ENCODE peak calls at places on chromosome 13, in nine cellular contexts. X is Caco-2; H is CD8-positive, alpha-beta T cell; S is bronchial epithelial cell; Z is endodermal cell; I is IMR-90; R is brain microvascular endothelial cell; N is fibroblast of mammary gland; D is sigmoid colon. Y is an unnamed sample.

GRCh38 chr13:87058786-87059329 is 612.3 kb upstream of the SLITRK5 start:
- DNase-seq in X (no peak), H (no peak), S (no peak), Z (no peak), I (peak; percentile 27), R (no peak), N (no peak), D (no peak), Y (no peak)

GRCh38 chr13:99375806-99376080 is 68.5 kb upstream of the GPR183 start:
- DNase-seq in X (no peak), H (no peak), S (no peak), Z (no peak), I (no peak), R (no peak), N (no peak), D (no peak), Y (no peak)

GRCh38 chr13:29543230-29544215 is 52.0 kb downstream of the SLC7A1 start:
- DNase-seq in X (peak; percentile 14), H (no peak), S (no peak), Z (peak; percentile 71), I (peak; percentile 60), R (peak; percentile 84), N (peak; percentile 69), D (no peak), Y (peak; percentile 34)

GRCh38 chr13:44309771-44310767 is 63.6 kb upstream of the SERP2 start:
- DNase-seq in X (no peak), H (no peak), S (peak; percentile 76), Z (no peak), I (no peak), R (no peak), N (peak; percentile 56), D (peak; percentile 74), Y (no peak)

GRCh38 chr13:100131863-100132574 is 43.1 kb downstream of the PCCA start:
- DNase-seq in X (no peak), H (no peak), S (peak; percentile 98), Z (no peak), I (peak; percentile 96), R (peak; percentile 96), N (peak; percentile 95), D (no peak), Y (peak; percentile 91)

GRCh38 chr13:76711515-76712182 is 174.6 kb downstream of the KCTD12 start:
- DNase-seq in X (no peak), H (no peak), S (peak; percentile 44), Z (no peak), I (peak; percentile 94), R (peak; percentile 77), N (peak; percentile 91), D (peak; percentile 74), Y (peak; percentile 89)

GRCh38 chr13:89878904-89879303 is 1468.6 kb upstream of the MIR17HG start:
- DNase-seq in X (no peak), H (no peak), S (no peak), Z (no peak), I (no peak), R (no peak), N (no peak), D (no peak), Y (no peak)

GRCh38 chr13:19185086-19185864 is 3.7 kb upstream of the TUBA3C start:
- DNase-seq in X (no peak), H (no peak), S (no peak), Z (no peak), I (no peak), R (no peak), N (no peak), D (no peak), Y (no peak)

GRCh38 chr13:69616398-69616797 is 491.2 kb upstream of the ATXN8OS start:
- DNase-seq in X (no peak), H (no peak), S (no peak), Z (no peak), I (no peak), R (no peak), N (no peak), D (no peak), Y (no peak)
- H3K4me3 ChIP-seq in X (no peak overlapping the region), H (no peak overlapping the region), S (no peak overlapping the region), Z (no peak overlapping the region), I (no peak overlapping the region), R (no peak overlapping the region), N (no peak overlapping the region), D (no peak overlapping the region), Y (no peak overlapping the region)

GRCh38 chr13:21342699-21343442 is 116.2 kb downstream of the ZDHHC20 start:
- DNase-seq in X (no peak), H (no peak), S (no peak), Z (no peak), I (no peak), R (no peak), N (no peak), D (no peak), Y (no peak)

GRCh38 chr13:21338651-21339278 is 120.3 kb downstream of the ZDHHC20 start:
- DNase-seq in X (no peak), H (no peak), S (no peak), Z (peak; percentile 76), I (no peak), R (no peak), N (no peak), D (no peak), Y (no peak)

GRCh38 chr13:21341637-21342422 is 117.3 kb downstream of the ZDHHC20 start:
- DNase-seq in X (no peak), H (no peak), S (no peak), Z (no peak), I (no peak), R (no peak), N (no peak), D (no peak), Y (no peak)

GRCh38 chr13:21336609-21337008 is 122.5 kb downstream of the ZDHHC20 start:
- DNase-seq in X (no peak), H (no peak), S (no peak), Z (peak; percentile 63), I (no peak), R (no peak), N (no peak), D (no peak), Y (no peak)

DNA sequence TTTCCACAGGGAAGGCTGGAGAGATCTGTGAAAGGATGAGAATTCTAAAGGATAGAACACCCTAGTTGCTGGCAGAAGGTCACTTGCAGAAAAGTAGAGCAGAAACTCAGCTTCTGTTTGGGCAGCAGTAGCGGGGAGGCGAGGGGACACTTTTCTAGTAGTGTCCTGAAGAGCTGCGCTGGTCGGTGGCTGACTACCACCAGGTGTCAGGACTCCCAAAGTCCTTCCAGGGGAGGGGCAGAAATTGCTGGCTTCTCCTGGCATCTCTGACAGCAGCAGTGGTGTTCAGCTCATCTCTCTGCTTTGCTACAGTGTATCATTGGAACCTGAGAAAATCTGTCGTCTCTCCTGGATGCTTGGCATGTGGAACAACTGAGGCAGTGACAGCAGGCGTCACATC is 120.9 kb downstream of the ZDHHC20 start:
- DNase-seq in X (peak; percentile 54), H (no peak), S (no peak), Z (peak; percentile 72), I (no peak), R (no peak), N (no peak), D (no peak), Y (no peak)
- TF ChIP-seq CTCF in X (peak; percentile 57), H (no peak), S (no peak), Z (peak; percentile 68), I (no peak), R (peak; percentile 39), N (no peak), D (no peak), Y (no peak)

GRCh38 chr13:110506396-110506795 is 55.1 kb downstream of the RAB20 start:
- DNase-seq in X (peak; percentile 86), H (no peak), S (no peak), Z (no peak), I (no peak), R (no peak), N (no peak), D (peak; percentile 66), Y (no peak)

GRCh38 chr13:110505594-110505993 is 55.9 kb downstream of the RAB20 start:
- DNase-seq in X (no peak), H (no peak), S (no peak), Z (no peak), I (no peak), R (no peak), N (no peak), D (peak; percentile 49), Y (no peak)

GRCh38 chr13:110501188-110501587 is 60.3 kb downstream of the RAB20 start:
- DNase-seq in X (no peak), H (no peak), S (no peak), Z (no peak), I (no peak), R (no peak), N (no peak), D (peak; percentile 57), Y (no peak)

GRCh38 chr13:110503037-110503901 is 58.3 kb downstream of the RAB20 start:
- DNase-seq in X (no peak), H (no peak), S (no peak), Z (no peak), I (peak; percentile 12), R (peak; percentile 90), N (no peak), D (peak; percentile 72), Y (no peak)

DNA sequence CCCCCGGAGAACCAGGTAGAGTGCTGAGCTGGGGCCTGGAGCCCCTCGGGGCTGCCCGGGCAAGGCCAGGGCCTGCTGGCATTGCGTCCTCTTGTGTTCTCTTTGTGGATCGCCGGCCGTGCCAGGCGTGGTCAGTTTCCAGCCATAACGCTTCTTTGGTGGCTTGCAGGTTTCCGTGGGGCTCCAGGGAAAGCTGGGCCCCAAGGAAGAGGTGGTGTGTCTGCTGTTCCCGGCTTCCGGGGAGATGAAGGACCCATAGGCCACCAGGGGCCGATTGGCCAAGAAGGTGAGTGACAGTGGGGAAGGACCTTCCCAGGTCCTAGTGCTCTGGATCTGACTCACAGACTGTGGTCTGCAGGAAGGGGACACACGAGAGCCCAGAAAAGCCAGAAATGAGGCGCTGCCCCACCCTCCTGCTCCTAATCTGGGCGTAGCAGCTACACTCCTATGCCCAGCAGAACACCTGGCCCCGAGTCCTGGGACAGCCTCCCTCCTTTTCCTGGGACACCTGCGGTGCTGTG is 57.5 kb downstream of the RAB20 start:
- DNase-seq in X (no peak), H (no peak), S (no peak), Z (no peak), I (no peak), R (no peak), N (no peak), D (peak; percentile 51), Y (no peak)
- H3K4me3 ChIP-seq in X (no peak overlapping the region), H (no peak overlapping the region), S (no peak overlapping the region), Z (no peak overlapping the region), I (no peak overlapping the region), R (no peak overlapping the region), N (no peak overlapping the region), D (no peak overlapping the region), Y (no peak overlapping the region)

GRCh38 chr13:45621950-45622349 is 6.4 kb upstream of the ERICH6B start:
- DNase-seq in X (no peak), H (no peak), S (no peak), Z (peak; percentile 78), I (no peak), R (no peak), N (no peak), D (no peak), Y (no peak)

GRCh38 chr13:45627656-45628055 is 12.1 kb upstream of the ERICH6B start:
- DNase-seq in X (no peak), H (no peak), S (no peak), Z (no peak), I (no peak), R (no peak), N (no peak), D (no peak), Y (no peak)

GRCh38 chr13:45626731-45627374 is 11.3 kb upstream of the ERICH6B start:
- DNase-seq in X (no peak), H (no peak), S (no peak), Z (no peak), I (no peak), R (peak; percentile 7), N (peak; percentile 17), D (no peak), Y (peak; percentile 26)

GRCh38 chr13:45628094-45628493 is 12.6 kb upstream of the ERICH6B start:
- DNase-seq in X (no peak), H (no peak), S (no peak), Z (no peak), I (no peak), R (no peak), N (no peak), D (no peak), Y (no peak)

DNA sequence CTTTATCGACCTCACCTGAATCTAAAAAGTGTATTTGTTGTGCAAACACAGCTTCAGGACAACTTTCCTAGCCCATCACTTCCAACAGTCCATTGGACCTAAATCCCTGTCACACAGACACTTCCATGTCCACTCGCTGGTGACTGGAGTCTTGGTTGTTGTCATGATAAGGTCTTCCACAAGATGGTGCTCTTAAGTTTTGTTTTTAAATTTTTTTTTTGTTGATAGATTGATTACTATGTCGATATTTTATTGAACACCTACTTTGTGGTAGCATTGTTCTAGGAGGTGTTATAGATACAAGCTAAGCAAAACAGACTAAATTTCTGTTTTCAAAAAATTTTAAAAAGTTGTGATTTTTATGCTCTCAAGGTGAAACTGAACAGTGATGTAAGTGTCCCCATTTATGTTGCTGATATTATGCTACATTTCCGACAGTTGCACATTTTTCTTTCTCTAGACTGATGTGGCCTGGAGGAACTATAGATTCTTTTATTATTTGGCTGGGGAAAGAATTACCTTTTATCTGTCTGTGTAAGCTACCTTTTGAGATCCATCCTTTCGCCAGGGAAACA is 8.1 kb upstream of the ERICH6B start:
- DNase-seq in X (peak; percentile 32), H (no peak), S (peak; percentile 30), Z (no peak), I (peak; percentile 16), R (no peak), N (peak; percentile 39), D (no peak), Y (peak; percentile 48)
- TF ChIP-seq CTCF in X (peak; percentile 35), H (peak; percentile 53), S (peak; percentile 40), Z (peak; percentile 79), I (peak; percentile 50), R (peak; percentile 60), N (peak; percentile 56), D (no peak), Y (peak; percentile 48)